ENCODE peak calls at places on chromosomes 16 and 17, in seven cellular contexts. F is suprapubic skin, A is right cardiac atrium, K is RWPE2, J is AG04450, I is A549, H is cardiac muscle cell. Q is an unnamed sample.

GRCh38 chr17:56598471-56598870 is 5.0 kb downstream of the NOG start:
- DNase-seq in A (no peak), H (no peak), K (no peak), J (no peak), I (no peak), F (no peak), Q (no peak)

GRCh38 chr17:78665952-78666920 is 89.0 kb upstream of the DNAH17 start:
- DNase-seq in H (peak; percentile 32), F (peak; percentile 74), I (no peak), A (peak; percentile 78), K (peak; percentile 55), J (no peak), Q (no peak)

GRCh38 chr16:52773026-52773425 is 226.1 kb upstream of the TOX3 start:
- DNase-seq in J (no peak), F (no peak), H (peak; percentile 64), I (no peak), K (no peak), A (no peak), Q (no peak)

GRCh38 chr16:10625595-10626357 is 45.4 kb upstream of the EMP2 start:
- DNase-seq in H (no peak), K (no peak), I (peak; percentile 72), F (no peak), J (no peak), A (no peak), Q (no peak)

GRCh38 chr16:23803591-23804123 is 32.1 kb upstream of the PRKCB start:
- DNase-seq in J (no peak), H (peak; percentile 45), F (no peak), I (peak; percentile 60), A (peak; percentile 65), K (no peak), Q (peak; percentile 25)

GRCh38 chr17:66655861-66656260 is 179.1 kb upstream of the CACNG5 start:
- DNase-seq in J (no peak), H (no peak), F (no peak), A (no peak), I (no peak), K (peak; percentile 76), Q (no peak)

GRCh38 chr16:79599837-79600635 is 501 bp downstream of the MAF start:
- DNase-seq in I (peak; percentile 49), J (no peak), A (peak; percentile 89), H (peak; percentile 85), F (no peak), K (no peak), Q (peak; percentile 87)

GRCh38 chr16:20897897-20898296 is 2.3 kb downstream of the DCUN1D3 start:
- DNase-seq in H (no peak), I (no peak), A (no peak), K (no peak), F (no peak), J (no peak), Q (no peak)

GRCh38 chr17:11880714-11881113 is 116.6 kb downstream of the ZNF18 start:
- DNase-seq in H (peak; percentile 60), F (no peak), A (no peak), K (no peak), I (peak; percentile 71), J (no peak), Q (no peak)

GRCh38 chr16:52924162-52924561 is 128.5 kb downstream of the CHD9NB start:
- DNase-seq in K (no peak), H (no peak), I (no peak), J (no peak), F (no peak), A (no peak), Q (no peak)

GRCh38 chr17:53765609-53766008 is 57.1 kb upstream of the KIF2B start:
- DNase-seq in F (no peak), A (no peak), I (no peak), J (no peak), K (no peak), H (no peak), Q (no peak)

DNA sequence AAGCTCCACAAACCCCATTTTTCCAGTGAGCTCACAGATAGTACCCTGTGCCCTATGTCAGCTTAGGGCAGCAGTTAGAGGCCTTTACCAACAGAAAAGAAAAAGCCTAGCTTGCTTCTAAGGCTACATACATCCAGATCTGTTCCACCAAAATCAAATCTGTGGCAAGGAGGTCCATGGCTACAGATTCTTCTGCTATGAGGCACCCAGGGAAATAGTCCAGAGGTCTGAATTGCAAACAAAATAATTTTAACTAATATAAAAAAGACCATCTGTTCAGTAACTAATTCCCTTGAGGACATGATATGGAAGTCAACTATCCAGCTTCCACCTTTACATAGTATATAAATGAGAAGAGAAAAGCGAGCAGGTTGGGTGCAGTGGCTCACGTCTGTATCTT is 129.3 kb downstream of the PARN start:
- DNase-seq in I (no peak), K (no peak), F (no peak), J (peak; percentile 21), A (no peak), H (no peak), Q (no peak)
- H3K27ac ChIP-seq in I (peak overlapping the region; percentile 94), K (peak overlapping the region; percentile 76), F (peak overlapping the region; percentile 75), J (peak overlapping the region; percentile 93), A (no peak overlapping the region), H (no peak overlapping the region), Q (peak overlapping the region; percentile 88)

GRCh38 chr17:31596382-31597323 is 205.2 kb downstream of the RAB11FIP4 start:
- DNase-seq in H (peak; percentile 64), I (peak; percentile 86), F (peak; percentile 77), A (peak; percentile 87), J (peak; percentile 91), K (peak; percentile 89), Q (peak; percentile 94)
- H3K4me3 ChIP-seq in H (no peak overlapping the region), I (no peak overlapping the region), F (no peak overlapping the region), A (no peak overlapping the region), J (no peak overlapping the region), K (no peak overlapping the region), Q (no peak overlapping the region)

DNA sequence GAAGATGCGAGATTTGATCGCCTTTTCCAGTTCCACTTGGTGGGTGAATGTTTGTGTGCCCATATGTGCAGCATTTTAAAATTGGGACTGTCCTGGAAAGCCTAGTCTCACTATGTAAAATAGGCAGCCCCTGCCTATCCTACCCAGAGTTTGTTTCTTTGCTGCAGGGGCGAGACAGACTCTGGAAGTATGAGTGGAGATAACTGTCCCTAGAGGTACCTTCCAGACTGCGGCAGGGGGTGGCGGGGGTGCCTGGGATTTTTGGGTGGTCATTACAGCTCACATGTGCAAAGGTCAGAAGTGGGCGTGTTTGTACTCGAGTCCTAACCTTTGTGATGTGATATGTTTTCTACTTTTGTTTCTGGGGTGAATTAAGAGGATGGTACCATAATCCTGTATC is 36.6 kb downstream of the MPRIP start:
- DNase-seq in F (no peak), I (no peak), J (no peak), K (peak; percentile 15), H (no peak), A (no peak), Q (no peak)
- H3K27ac ChIP-seq in F (no peak overlapping the region), I (peak overlapping the region; percentile 24), J (no peak overlapping the region), K (no peak overlapping the region), H (peak overlapping the region; percentile 45), A (no peak overlapping the region), Q (peak overlapping the region; percentile 55)

DNA sequence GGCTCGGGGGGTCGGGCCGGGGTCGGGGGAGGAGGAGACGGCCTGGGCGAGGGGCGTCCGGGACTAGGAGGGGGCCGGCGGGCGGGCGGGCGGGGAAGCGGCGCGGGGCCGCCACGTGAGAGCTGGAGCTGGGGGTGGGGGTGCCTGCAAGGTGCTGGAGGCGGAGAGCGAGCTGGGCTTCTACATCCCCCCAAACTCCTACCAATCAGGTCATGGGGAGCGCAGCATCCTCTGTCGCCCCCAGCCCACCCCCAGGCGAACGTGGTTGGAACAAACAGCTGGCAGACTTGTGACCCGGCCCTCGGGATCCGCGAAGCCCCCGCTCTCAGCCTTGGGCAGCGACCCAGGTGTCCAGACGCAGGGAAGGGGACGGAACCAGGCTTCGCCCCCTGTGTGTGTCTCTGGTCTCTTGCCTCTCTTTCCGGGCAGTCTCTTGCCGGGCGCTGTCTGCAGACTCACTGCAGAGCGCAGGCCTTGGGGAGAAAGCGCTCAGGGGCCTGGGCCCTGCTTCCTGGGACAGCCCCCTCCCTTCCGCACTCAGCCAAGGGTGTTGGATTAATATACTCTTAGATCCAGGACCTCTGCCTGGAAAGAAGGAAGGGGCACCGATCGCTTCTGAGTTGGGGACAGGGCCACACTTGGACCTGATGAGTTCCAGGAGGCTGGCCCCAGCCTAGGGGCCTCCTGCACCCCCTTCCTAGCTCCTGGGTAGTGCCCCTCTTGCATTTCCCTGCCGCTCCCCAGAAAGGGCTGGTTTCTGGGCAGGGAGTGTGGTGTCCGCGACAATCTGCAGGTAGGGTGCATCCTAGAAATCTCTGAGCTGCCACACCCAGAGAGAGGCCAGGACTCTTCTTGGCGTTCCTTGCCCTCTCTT is 730 bp downstream of the RASL10B start:
- DNase-seq in F (no peak), K (no peak), A (peak; percentile 60), J (no peak), H (peak; percentile 52), I (no peak), Q (no peak)
- H3K4me3 ChIP-seq in F (peak overlapping the region; percentile 67), K (peak overlapping the region; percentile 50), A (peak overlapping the region; percentile 71), J (peak overlapping the region; percentile 70), H (peak overlapping the region; percentile 74), I (peak overlapping the region; percentile 43), Q (peak overlapping the region; percentile 68)

DNA sequence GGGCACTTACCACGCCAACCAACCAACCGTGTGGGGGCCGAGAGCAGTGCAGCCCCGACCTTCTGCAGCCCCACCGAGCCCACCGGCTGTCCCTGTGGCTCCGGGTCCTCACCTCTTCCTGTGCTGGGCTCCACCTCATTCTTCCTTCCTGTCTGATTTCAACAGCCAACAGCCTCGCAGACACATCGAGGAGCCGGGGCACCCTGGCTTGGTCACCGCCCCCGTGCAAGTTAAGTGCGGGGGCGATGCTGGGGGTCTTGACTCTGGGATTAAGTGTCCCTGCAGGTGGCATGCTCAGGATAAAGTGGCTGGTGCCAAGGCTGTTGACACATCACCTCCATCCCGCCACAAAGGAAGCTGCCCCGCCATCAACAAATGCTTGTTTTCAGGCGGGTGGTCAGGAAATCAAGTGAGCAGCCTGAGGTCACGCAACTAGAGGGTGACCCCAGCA is at the start of gene NLRC3:
- DNase-seq in H (no peak), A (no peak), K (peak; percentile 57), I (no peak), F (no peak), J (no peak), Q (no peak)
- H3K27ac ChIP-seq in H (no peak within 1 kb of the TSS), A (no peak within 1 kb of the TSS), K (no peak within 1 kb of the TSS), I (no peak within 1 kb of the TSS), F (no peak within 1 kb of the TSS), J (no peak within 1 kb of the TSS), Q (no peak within 1 kb of the TSS)

Q was measured in psoas muscle.